ENCODE peak calls at places on chromosomes 4 and X, in five cellular contexts. S, T, H, V and E are unnamed samples.

GRCh38 chrX:153970398-153971123 is 1.1 kb downstream of the HCFC1 start:
- DNase-seq in S (no peak), V (no peak), T (no peak), H (no peak), E (no peak)

GRCh38 chr4:36213956-36214355 is 30.4 kb downstream of the ARAP2 start:
- DNase-seq in S (no peak), H (no peak), V (no peak), T (no peak), E (no peak)

GRCh38 chr4:32460972-32461371 is 1740.8 kb downstream of the PCDH7 start:
- DNase-seq in H (no peak), S (no peak), V (no peak), T (no peak), E (no peak)

GRCh38 chrX:138986235-138986634 is 274.7 kb upstream of the FGF13 start:
- DNase-seq in T (no peak), S (no peak), V (no peak), H (no peak), E (no peak)

GRCh38 chr4:153113061-153113837 is 91.0 kb upstream of the TRIM2 start:
- DNase-seq in T (no peak), H (no peak), S (no peak), V (no peak), E (no peak)

GRCh38 chr4:89256203-89256800 is 51.3 kb downstream of the GPRIN3 start:
- DNase-seq in S (no peak), H (no peak), T (no peak), V (no peak), E (no peak)

GRCh38 chrX:120672841-120673530 is 43.1 kb upstream of the C1GALT1C1 start:
- DNase-seq in V (no peak), H (no peak), S (no peak), T (no peak), E (no peak)

GRCh38 chr4:99645036-99645435 is 12.6 kb downstream of the C4orf54 start:
- DNase-seq in V (no peak), S (no peak), H (no peak), T (no peak), E (no peak)

GRCh38 chr4:20684852-20685763 is 15.2 kb upstream of the PACRGL start:
- DNase-seq in S (no peak), T (peak; percentile 11), H (no peak), V (no peak), E (no peak)

GRCh38 chrX:18607966-18608365 is 63.9 kb downstream of the RS1 start:
- DNase-seq in T (no peak), V (no peak), S (no peak), H (no peak), E (no peak)

GRCh38 chrX:31909850-31910547 is 838.2 kb upstream of the FTHL17 start:
- DNase-seq in S (no peak), T (no peak), H (no peak), V (no peak), E (no peak)

GRCh38 chrX:38804481-38805293 is 3.4 kb downstream of the MID1IP1 start:
- DNase-seq in V (no peak), T (no peak), H (no peak), S (peak; percentile 18), E (no peak)

DNA sequence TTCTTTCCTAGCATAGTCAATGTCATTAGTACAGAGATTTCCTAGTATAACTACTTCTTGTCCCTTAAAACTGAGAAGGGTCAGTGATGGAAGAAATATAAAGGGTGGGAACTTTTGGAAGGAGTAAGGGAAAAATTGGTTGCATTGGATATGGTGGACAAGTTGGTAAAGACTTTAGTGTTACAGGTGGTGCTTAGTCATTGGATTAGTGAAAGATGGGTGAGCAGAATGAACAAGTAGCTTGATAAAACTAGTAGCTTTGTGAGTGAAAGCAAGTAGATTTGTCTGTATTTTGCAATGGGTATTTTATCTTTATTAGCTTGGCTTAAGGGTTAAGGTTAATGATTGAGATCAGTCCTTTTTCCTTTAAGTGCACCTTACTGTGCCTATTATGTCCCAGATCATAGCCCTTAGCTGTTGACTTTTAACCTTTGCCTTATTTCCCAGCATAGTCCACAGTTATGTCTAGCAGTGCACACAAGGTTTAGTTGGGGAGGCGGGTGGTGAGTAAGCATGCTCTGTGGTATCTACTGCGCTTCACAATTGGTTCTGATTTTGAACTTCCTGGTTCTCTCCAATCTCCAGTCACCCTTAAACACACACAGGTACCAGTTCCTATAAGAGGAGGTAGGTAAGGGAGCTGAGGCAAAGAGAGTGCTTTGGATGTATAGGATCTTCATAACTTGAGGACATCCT is 9.5 kb downstream of the WDR44 start:
- DNase-seq in S (no peak), H (no peak), V (no peak), T (no peak), E (no peak)
- TF ChIP-seq CTCF in S (no peak), H (no peak), V (no peak), T (no peak), E (no peak)

GRCh38 chrX:101617211-101618191 is at the start of gene ARMCX6:
- DNase-seq in S (peak; percentile 42), T (peak; percentile 49), V (peak; percentile 66), H (peak; percentile 47), E (peak; percentile 42)
- TF ChIP-seq CTCF in S (peak; percentile 54), T (peak; percentile 42), V (no peak), H (no peak), E (peak; percentile 23)

DNA sequence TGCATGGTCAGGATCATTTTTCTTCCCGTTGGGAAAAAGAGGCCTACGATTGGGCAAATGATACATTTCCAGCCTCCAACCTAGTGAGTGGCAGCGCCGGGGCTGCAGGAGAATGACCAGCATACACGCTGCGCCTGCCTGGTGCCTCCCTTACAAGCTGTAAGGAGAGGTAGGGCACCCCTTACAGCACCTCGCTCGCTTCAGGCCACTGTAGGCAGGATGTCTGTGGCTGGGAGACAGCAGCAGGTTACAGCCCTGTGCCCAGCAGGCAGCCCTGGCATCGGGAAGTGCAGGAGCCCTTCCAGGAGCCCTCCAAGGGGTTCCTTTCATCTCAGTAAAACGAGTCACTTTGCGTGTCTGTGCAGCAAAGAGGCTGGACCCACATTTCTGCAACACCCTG is 88.4 kb downstream of the EVC start:
- DNase-seq in S (no peak), V (no peak), T (no peak), H (no peak), E (no peak)
- TF ChIP-seq CTCF in S (no peak), V (no peak), T (no peak), H (no peak), E (no peak)

GRCh38 chr4:94511591-94511990 is 59.8 kb downstream of the PDLIM5 start:
- DNase-seq in H (no peak), T (no peak), V (no peak), S (no peak), E (no peak)
- TF ChIP-seq CTCF in H (no peak), T (no peak), V (no peak), S (no peak), E (no peak)

DNA sequence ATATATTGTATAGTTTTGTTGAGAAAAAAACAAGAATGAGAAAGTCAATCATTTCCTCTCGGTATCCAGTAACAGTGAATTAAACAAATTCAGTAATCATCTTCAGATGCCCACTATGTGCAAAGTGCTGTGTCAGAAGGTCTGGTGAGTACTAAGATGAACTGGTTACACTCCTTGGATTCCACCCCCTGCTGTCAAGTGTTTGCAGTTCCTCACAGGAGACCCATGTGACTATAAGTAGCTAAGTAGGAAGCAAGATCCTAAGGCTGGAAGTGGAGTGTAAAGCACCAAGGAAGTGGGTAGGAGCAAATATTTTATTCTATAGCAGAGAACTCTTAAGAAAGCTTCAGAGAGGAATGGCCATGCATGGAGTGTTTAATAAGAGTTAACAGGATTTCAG is 73.6 kb downstream of the SNX25 start:
- DNase-seq in T (no peak), V (no peak), H (no peak), S (no peak), E (no peak)
- TF ChIP-seq CTCF in T (no peak), V (no peak), H (no peak), S (no peak), E (no peak)

GRCh38 chr4:29079260-29079659 is 1640.9 kb upstream of the PCDH7 start:
- DNase-seq in S (no peak), V (no peak), T (no peak), H (no peak), E (no peak)
- TF ChIP-seq CTCF in S (no peak), V (no peak), T (no peak), H (no peak), E (no peak)

DNA sequence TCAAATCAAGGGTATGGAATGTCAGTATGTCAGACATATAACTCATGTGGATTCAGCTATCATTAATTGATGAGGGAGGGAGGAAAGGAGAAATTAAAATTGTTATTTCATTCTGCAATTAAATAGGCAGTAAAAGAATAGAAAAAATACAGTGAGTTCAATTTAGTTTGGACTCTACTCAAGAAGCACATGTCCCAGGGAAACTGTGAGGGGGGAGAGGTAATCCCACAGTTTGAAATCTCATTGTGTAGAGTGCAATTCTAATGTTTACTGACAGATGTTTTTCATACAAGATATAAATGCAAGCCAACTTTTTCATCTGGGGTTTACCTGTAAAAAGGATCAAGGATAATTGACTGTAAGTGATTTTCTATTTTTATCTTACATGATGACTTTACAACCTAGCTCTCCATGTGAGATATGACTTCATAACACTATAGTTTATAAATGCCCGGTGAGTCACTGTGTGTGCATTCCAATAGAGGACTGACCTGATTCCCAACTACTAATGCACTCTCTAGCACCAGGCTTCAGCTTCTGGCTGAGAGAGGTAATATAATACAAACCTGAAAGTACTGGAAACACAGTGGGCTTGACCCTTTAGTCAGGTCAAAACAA is 35.2 kb upstream of the SCD5 start:
- DNase-seq in V (no peak), H (no peak), T (peak; percentile 60), S (no peak), E (no peak)
- TF ChIP-seq CTCF in V (no peak), H (no peak), T (no peak), S (no peak), E (no peak)

DNA sequence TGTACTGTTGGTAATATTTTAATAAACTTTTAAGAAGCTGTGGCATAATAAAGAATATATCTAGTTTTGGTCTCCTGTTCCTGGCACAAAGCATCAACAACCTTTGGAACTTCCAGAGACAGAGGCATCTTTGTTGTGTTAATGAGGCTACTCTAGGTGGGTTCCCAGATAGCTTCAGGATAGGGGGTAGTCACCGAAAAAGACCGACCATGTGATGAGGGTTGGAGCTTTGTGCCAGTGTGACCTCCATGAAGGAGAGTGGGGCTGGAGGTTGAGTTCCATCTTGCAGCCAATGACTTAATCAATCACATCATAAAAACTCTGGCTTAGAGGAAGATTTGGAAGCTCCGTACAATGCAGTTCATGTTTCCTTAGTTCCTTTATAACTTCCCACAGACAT is 9.9 kb downstream of the PPAT start:
- DNase-seq in S (no peak), T (no peak), H (no peak), V (no peak), E (no peak)
- TF ChIP-seq CTCF in S (no peak), T (no peak), H (no peak), V (no peak), E (no peak)

GRCh38 chr4:896216-896615 is 35.9 kb downstream of the GAK start:
- DNase-seq in H (no peak), V (no peak), S (no peak), T (no peak), E (no peak)
- TF ChIP-seq CTCF in H (no peak), V (no peak), S (no peak), T (no peak), E (no peak)